ENCODE peak calls at places on chromosomes 3 and 15, in seven cellular contexts. G is endothelial cell of umbilical vein, Q is brain microvascular endothelial cell, K is lung, F is AG04450, W is BE2C, T is AG10803. O is an unnamed sample.

GRCh38 chr3:189690237-189690636 is 59.0 kb downstream of the TP63 start:
- DNase-seq in F (no peak), Q (no peak), K (no peak), T (no peak), G (no peak), W (no peak), O (no peak)

GRCh38 chr3:158782283-158782682 is 19.6 kb upstream of the MFSD1 start:
- DNase-seq in K (no peak), Q (no peak), W (no peak), F (no peak), T (no peak), G (no peak), O (no peak)

GRCh38 chr3:106120334-106120733 is 251.5 kb upstream of the CBLB start:
- DNase-seq in W (no peak), G (peak), K (no peak), F (no peak), Q (peak), T (peak), O (peak)

GRCh38 chr15:94277485-94277884 is 46.1 kb downstream of the MCTP2 start:
- DNase-seq in G (no peak), Q (no peak), F (no peak), W (no peak), K (no peak), T (no peak), O (no peak)

GRCh38 chr3:148084931-148085330 is 612.8 kb upstream of the AGTR1 start:
- DNase-seq in F (no peak), K (no peak), G (no peak), W (no peak), Q (peak), T (no peak), O (no peak)

GRCh38 chr15:91694829-91695205 is 158.7 kb upstream of the SLCO3A1 start:
- DNase-seq in T (peak), K (peak), F (peak), W (no peak), G (no peak), Q (no peak), O (peak)

GRCh38 chr3:53711387-53711786 is 134.8 kb downstream of the CHDH start:
- DNase-seq in G (no peak), K (no peak), W (no peak), F (no peak), Q (no peak), T (no peak), O (no peak)

GRCh38 chr3:71171246-71171645 is 412.3 kb downstream of the FOXP1 start:
- DNase-seq in G (no peak), F (no peak), K (no peak), Q (no peak), W (no peak), T (no peak), O (no peak)

GRCh38 chr3:140467104-140467577 is 210.7 kb upstream of the TRIM42 start:
- DNase-seq in T (no peak), Q (peak), W (no peak), K (peak), F (no peak), G (no peak), O (no peak)

GRCh38 chr15:67050522-67051087 is 14.8 kb upstream of the SMAD3 start:
- DNase-seq in G (no peak), K (no peak), Q (no peak), T (no peak), W (no peak), F (no peak), O (no peak)

GRCh38 chr3:45002139-45002660 is 23.9 kb upstream of the CLEC3B start:
- DNase-seq in T (no peak), W (no peak), Q (no peak), K (no peak), F (no peak), G (peak), O (no peak)

GRCh38 chr3:188534633-188535032 is 380.7 kb downstream of the LPP start:
- DNase-seq in Q (no peak), G (no peak), T (no peak), K (no peak), W (no peak), F (no peak), O (no peak)

GRCh38 chr3:35709691-35710090 is 70.4 kb downstream of the ARPP21 start:
- DNase-seq in T (no peak), G (no peak), K (no peak), F (no peak), Q (no peak), W (no peak), O (no peak)

GRCh38 chr3:196246612-196247308 is 30.4 kb downstream of the SLC51A start:
- DNase-seq in Q (peak), T (peak), G (no peak), F (no peak), W (no peak), K (no peak), O (no peak)

GRCh38 chr15:29449136-29449535 is 179.5 kb upstream of the NSMCE3 start:
- DNase-seq in Q (peak), K (no peak), W (no peak), T (no peak), F (no peak), G (no peak), O (no peak)

GRCh38 chr3:44323341-44323955 is 15.1 kb upstream of the TCAIM start:
- DNase-seq in G (peak), K (no peak), Q (peak), F (peak), T (peak), W (peak), O (peak)

GRCh38 chr15:68441045-68441743 is 9.2 kb upstream of the ITGA11 start:
- DNase-seq in F (peak), G (no peak), K (peak), T (peak), Q (no peak), W (no peak), O (peak)

GRCh38 chr3:172233474-172234277 is 194.3 kb downstream of the FNDC3B start:
- DNase-seq in Q (no peak), K (no peak), T (no peak), G (no peak), W (no peak), F (no peak), O (no peak)

GRCh38 chr3:24929521-24929920 is 434.9 kb upstream of the THRB start:
- DNase-seq in Q (no peak), G (no peak), W (no peak), T (no peak), F (no peak), K (no peak), O (no peak)

GRCh38 chr3:53161820-53162671 is 1.0 kb downstream of the PRKCD start:
- DNase-seq in F (no peak), K (no peak), G (peak), W (no peak), Q (no peak), T (peak), O (peak)

GRCh38 chr3:14508966-14509795 is 31.0 kb downstream of the GRIP2 start:
- DNase-seq in W (peak), T (peak), K (peak), G (peak), Q (peak), F (no peak), O (peak)

GRCh38 chr3:31828007-31828406 is 153.1 kb downstream of the OSBPL10 start:
- DNase-seq in G (peak), F (no peak), T (no peak), W (no peak), K (no peak), Q (no peak), O (no peak)

GRCh38 chr3:25428003-25428861 is at the start of gene RARB:
- DNase-seq in T (peak), K (peak), Q (peak), W (peak), G (peak), F (peak), O (peak)

GRCh38 chr3:143865302-143865701 is 17.0 kb upstream of the SLC9A9 start:
- DNase-seq in G (no peak), T (peak), Q (no peak), K (no peak), W (no peak), F (no peak), O (peak)

GRCh38 chr3:61253756-61254155 is 2.5 kb upstream of the FHIT start:
- DNase-seq in T (no peak), G (no peak), Q (no peak), W (no peak), K (no peak), F (no peak), O (no peak)

GRCh38 chr15:27935328-27935727 is 163.8 kb downstream of the OCA2 start:
- DNase-seq in F (no peak), K (no peak), Q (no peak), W (no peak), G (no peak), T (no peak), O (no peak)

GRCh38 chr3:13705051-13705450 is 156.1 kb downstream of the FBLN2 start:
- DNase-seq in Q (no peak), K (no peak), W (no peak), F (no peak), T (no peak), G (no peak), O (no peak)

GRCh38 chr3:52238761-52239701 is at the start of gene TWF2:
- DNase-seq in T (peak), K (peak), F (peak), Q (peak), G (peak), W (peak), O (peak)

GRCh38 chr3:62371032-62371734 is 2.2 kb downstream of the FEZF2 start:
- DNase-seq in T (no peak), G (no peak), K (no peak), F (no peak), W (peak), Q (no peak), O (no peak)

GRCh38 chr15:47727676-47728075 is 10.4 kb downstream of the SEMA6D start:
- DNase-seq in Q (no peak), F (no peak), T (no peak), W (no peak), G (no peak), K (no peak), O (no peak)

GRCh38 chr15:92618121-92618520 is 37.5 kb downstream of the FAM174B start:
- DNase-seq in K (no peak), Q (no peak), G (no peak), W (no peak), T (no peak), F (no peak), O (no peak)

GRCh38 chr3:101824691-101825090 is 24.6 kb upstream of the NFKBIZ start:
- DNase-seq in W (no peak), K (no peak), Q (no peak), F (no peak), G (no peak), T (peak), O (peak)

GRCh38 chr3:171446801-171447578 is 13.2 kb downstream of the TNIK start:
- DNase-seq in F (peak), K (no peak), G (peak), Q (peak), W (peak), T (peak), O (no peak)

GRCh38 chr3:141410408-141410807 is 42.1 kb downstream of the ZBTB38 start:
- DNase-seq in Q (peak), T (peak), F (no peak), W (peak), G (no peak), K (no peak), O (peak)

GRCh38 chr15:77024273-77025065 is 29.5 kb downstream of the PSTPIP1 start:
- DNase-seq in W (peak), K (peak), T (peak), G (peak), F (no peak), Q (no peak), O (peak)

GRCh38 chr3:31354373-31354772 is 178.4 kb upstream of the STT3B start:
- DNase-seq in Q (no peak), W (no peak), G (no peak), T (no peak), K (no peak), F (no peak), O (peak)

GRCh38 chr3:177916461-177916860 is 619.8 kb upstream of the KCNMB2 start:
- DNase-seq in Q (no peak), K (no peak), W (no peak), T (no peak), F (no peak), G (no peak), O (no peak)

GRCh38 chr3:107753494-107753893 is 230.7 kb downstream of the BBX start:
- DNase-seq in K (no peak), Q (peak), W (peak), F (no peak), G (peak), T (peak), O (peak)

GRCh38 chr3:106401666-106402319 is 533.0 kb upstream of the CBLB start:
- DNase-seq in G (peak), T (peak), K (no peak), F (no peak), W (no peak), Q (peak), O (peak)

GRCh38 chr3:42198709-42199108 is 67.3 kb downstream of the CCK start:
- DNase-seq in W (no peak), F (no peak), K (no peak), Q (no peak), G (no peak), T (no peak), O (no peak)

DNA sequence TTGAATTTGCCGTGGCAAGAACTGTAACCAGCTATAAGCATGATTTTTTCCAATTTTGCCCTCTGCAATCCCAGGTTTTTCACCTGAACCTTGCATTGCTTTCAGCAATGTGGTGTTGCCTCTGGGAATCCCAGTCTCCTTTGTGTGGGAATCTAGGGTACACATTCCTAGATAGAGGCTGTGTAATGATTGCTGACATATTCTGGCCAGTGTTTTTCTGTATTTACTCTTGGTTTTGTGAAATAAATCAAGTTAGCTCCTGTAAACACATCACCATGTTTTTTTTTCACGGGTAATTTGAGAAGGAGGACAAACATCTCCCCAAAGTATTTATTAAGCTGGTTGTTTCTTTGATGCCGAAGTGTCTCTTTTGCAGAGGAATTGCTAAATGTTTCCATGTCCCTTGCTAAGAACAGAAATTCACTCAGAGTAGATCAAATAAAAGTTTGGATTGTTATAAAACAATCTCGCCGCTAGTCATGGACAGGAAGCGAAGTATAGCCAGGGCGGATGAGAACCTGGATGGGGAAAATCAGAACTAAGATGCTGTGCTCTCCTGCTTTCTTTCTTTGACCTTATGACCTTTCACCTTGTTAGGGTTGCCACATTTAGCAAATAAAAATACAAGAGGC is 1.2 kb downstream of the CFAP91 start:
- DNase-seq in T (no peak), G (no peak), K (no peak), W (no peak), Q (no peak), F (no peak), O (no peak)
- H3K4me3 ChIP-seq in T (no peak), G (no peak), K (no peak), W (no peak), Q (no peak), F (no peak), O (no peak)

GRCh38 chr15:74311734-74312444 is 55.6 kb downstream of the CYP11A1 start:
- DNase-seq in Q (no peak), T (peak), K (no peak), W (no peak), F (no peak), G (peak), O (peak)
- TF ChIP-seq CTCF in Q (peak), T (peak), K (no peak), W (peak), F (peak), G (peak), O (peak)

DNA sequence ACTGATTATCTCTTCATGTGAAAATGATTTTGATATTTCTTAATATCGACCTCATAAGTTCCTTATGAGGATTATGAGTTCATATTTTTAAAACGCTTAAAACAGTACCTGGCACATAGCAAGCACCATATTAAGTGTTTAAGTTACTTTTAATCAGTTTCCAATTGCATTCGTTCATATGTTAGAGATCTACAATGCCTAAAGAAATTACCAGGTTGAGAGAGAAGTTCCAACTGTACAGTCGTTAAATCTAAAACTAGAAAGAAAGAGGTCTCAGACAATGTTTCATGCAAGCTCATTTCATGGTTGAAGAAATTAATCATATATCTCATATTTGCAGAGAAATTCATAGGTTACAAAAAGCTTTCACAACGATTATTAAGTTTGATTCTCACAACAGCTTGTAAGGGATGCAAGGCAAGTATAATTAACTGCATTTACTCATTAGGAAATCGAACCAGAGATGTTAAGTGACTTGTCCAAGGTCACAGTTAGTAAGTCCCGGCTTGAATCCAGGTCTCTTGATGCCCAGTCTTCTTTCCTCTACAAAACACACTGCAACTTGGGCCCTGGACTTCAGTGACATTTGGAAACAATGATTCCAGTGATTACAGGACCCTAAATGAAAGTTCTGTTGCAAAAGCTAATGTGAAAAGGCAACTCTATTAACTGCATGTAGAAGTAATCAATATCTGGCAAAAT is 1.3 kb downstream of the MYO5A start:
- DNase-seq in W (no peak), G (peak), F (no peak), Q (no peak), T (no peak), K (no peak), O (no peak)
- H3K4me3 ChIP-seq in W (peak), G (peak), F (peak), Q (peak), T (peak), K (no peak), O (no peak)

DNA sequence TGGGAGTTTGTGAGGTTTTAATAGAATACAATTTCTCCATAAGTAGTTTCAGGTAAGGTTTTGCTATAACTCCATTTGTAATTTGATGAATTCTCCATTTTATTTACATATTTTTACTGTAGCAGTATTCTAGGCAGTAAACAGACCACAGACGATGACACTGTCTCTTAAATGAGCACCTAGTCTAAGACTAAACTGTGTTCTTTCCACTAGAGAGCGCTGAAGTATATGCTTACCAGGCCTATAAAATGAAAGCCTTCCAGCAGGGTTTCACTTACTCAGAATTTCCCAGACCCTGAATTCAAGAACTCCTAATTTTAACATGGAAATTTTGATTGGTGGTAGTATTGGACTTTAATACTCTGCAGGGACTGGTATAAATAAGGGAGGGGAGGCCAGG is 41.6 kb downstream of the POLG start:
- DNase-seq in F (no peak), K (no peak), Q (no peak), G (no peak), T (no peak), W (no peak), O (no peak)
- TF ChIP-seq CTCF in F (no peak), K (no peak), Q (no peak), G (no peak), T (no peak), W (no peak), O (no peak)

DNA sequence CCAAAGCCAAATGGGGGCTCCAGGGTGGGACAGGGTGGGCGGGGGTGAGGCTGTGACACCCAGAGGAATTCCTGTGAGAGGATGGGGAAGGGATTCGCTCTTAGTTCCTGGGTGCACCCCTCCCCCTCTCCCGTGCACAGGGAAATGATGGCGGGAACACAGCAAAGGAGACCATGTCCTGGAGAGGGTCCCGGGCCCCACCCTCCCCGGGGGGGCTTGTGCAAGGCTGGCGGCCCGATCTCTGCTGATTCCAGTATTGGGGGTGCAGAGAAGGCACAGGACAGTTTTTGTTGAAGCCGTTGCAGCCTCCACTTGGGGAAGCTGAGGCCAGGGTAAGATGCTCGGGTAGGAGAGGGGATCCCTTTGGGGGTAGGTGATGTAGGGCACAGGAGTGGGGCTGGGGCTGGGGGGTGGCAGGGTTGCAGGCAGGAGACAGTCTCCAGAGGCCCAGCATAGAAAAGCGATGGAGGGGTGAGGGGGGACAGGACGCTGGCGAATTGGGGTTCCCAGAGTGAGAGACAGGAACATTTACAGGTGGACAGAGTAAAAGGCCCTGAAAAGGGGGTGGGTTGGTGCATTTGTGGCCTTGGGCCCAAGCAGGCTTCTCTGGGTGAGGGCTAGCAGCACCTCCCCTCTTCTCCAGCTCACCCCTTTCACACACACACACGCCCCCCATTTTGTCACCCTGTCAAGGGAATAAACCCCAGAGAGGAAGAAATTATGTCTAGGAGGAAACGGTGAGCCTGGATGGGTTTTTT is 38.5 kb downstream of the HMCES start:
- DNase-seq in F (no peak), W (no peak), T (no peak), G (no peak), K (no peak), Q (no peak), O (no peak)
- H3K4me3 ChIP-seq in F (peak), W (peak), T (peak), G (peak), K (no peak), Q (peak), O (peak)

DNA sequence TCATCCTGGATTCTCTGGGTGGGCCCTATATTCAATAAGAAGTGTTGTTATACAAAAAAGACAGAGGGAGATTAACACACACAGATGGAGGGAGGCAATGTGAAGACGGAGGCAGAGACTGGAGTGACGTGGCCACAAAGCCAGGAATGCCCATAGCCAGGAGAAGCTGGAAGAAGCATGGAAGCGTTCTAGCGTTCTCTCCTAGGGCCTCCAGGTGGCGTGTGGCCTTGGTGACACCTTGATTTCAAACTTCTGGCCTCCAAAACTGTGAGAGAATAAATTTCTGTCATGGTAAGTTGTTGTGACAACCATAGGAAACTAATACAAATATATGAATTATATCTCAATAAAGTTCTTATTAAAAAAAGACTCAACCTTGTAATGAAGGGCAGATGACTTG is 21.3 kb downstream of the THBS1 start:
- DNase-seq in Q (no peak), T (no peak), W (no peak), K (no peak), G (no peak), F (no peak), O (no peak)
- TF ChIP-seq CTCF in Q (no peak), T (peak), W (peak), K (no peak), G (peak), F (peak), O (peak)